ENCODE peak calls at places on chromosomes 5 and 9, in five cellular contexts. M is cardiac muscle cell, Z is right atrium auricular region, N is esophagus squamous epithelium, A is GM23338. J is an unnamed sample.

GRCh38 chr9:78552802-78553201 is 255.9 kb downstream of the PSAT1 start:
- DNase-seq in M (no peak), Z (no peak), N (no peak), A (no peak), J (peak; percentile 55)

GRCh38 chr9:14434971-14435718 is 121.2 kb upstream of the NFIB start:
- DNase-seq in M (no peak), Z (no peak), N (no peak), A (no peak), J (no peak)

GRCh38 chr9:38046669-38047300 is 22.2 kb downstream of the SHB start:
- DNase-seq in M (no peak), Z (no peak), N (no peak), A (peak; percentile 60), J (no peak)

GRCh38 chr5:36393656-36394438 is 92.1 kb upstream of the RANBP3L start:
- DNase-seq in M (no peak), Z (no peak), N (no peak), A (no peak), J (no peak)

GRCh38 chr5:96070625-96071246 is 109.1 kb upstream of the ELL2 start:
- DNase-seq in M (no peak), Z (no peak), N (no peak), A (no peak), J (no peak)

GRCh38 chr5:181189962-181190710 is 14.9 kb downstream of the TRIM7 start:
- DNase-seq in M (peak; percentile 56), Z (no peak), N (no peak), A (peak; percentile 40), J (no peak)

GRCh38 chr5:135438712-135439111 is 8.4 kb downstream of the DCANP1 start:
- DNase-seq in M (no peak), Z (no peak), N (no peak), A (no peak), J (no peak)

GRCh38 chr9:6827370-6827949 is 69.7 kb downstream of the KDM4C start:
- DNase-seq in M (peak; percentile 71), Z (no peak), N (no peak), A (peak; percentile 87), J (peak; percentile 70)

GRCh38 chr9:107935931-107936330 is 446.4 kb upstream of the KLF4 start:
- DNase-seq in M (no peak), Z (no peak), N (no peak), A (no peak), J (no peak)

GRCh38 chr5:126912607-126913006 is 117.8 kb downstream of the MARCHF3 start:
- DNase-seq in M (no peak), Z (no peak), N (no peak), A (no peak), J (no peak)

GRCh38 chr9:31067418-31067817 is 1317.0 kb upstream of the ACO1 start:
- DNase-seq in M (no peak), Z (no peak), N (no peak), A (no peak), J (no peak)

GRCh38 chr9:114176601-114177295 is 21.4 kb downstream of the COL27A1 start:
- DNase-seq in M (no peak), Z (no peak), N (no peak), A (no peak), J (no peak)

GRCh38 chr9:27453860-27454553 is 70.1 kb upstream of the IFNK start:
- DNase-seq in M (no peak), Z (no peak), N (no peak), A (no peak), J (no peak)

GRCh38 chr5:137212471-137212870 is 286.7 kb downstream of the SPOCK1 start:
- DNase-seq in M (no peak), Z (no peak), N (no peak), A (no peak), J (no peak)

GRCh38 chr5:40428815-40429214 is 250.9 kb upstream of the PTGER4 start:
- DNase-seq in M (no peak), Z (no peak), N (no peak), A (no peak), J (no peak)

GRCh38 chr5:135642179-135642505 is 63.4 kb upstream of the CXCL14 start:
- DNase-seq in M (no peak), Z (no peak), N (no peak), A (no peak), J (peak; percentile 9)

GRCh38 chr9:137231313-137232039 is 775 bp downstream of the SLC34A3 start:
- DNase-seq in M (no peak), Z (no peak), N (no peak), A (no peak), J (no peak)

GRCh38 chr5:52388349-52388748 is 399.4 kb upstream of the ITGA1 start:
- DNase-seq in M (no peak), Z (no peak), N (no peak), A (no peak), J (no peak)

GRCh38 chr5:135007749-135008363 is 26.2 kb downstream of the PITX1 start:
- DNase-seq in M (no peak), Z (no peak), N (no peak), A (no peak), J (no peak)

GRCh38 chr5:103589416-103590175 is 27.0 kb upstream of the NUDT12 start:
- DNase-seq in M (no peak), Z (no peak), N (no peak), A (no peak), J (no peak)

GRCh38 chr9:109956811-109957440 is 176.9 kb downstream of the PALM2AKAP2 start:
- DNase-seq in M (no peak), Z (no peak), N (no peak), A (peak; percentile 6), J (no peak)

GRCh38 chr9:134913713-134914500 is 3.8 kb downstream of the FCN1 start:
- DNase-seq in M (no peak), Z (no peak), N (no peak), A (no peak), J (peak; percentile 1)

GRCh38 chr5:96407441-96407840 is 25.6 kb downstream of the PCSK1 start:
- DNase-seq in M (no peak), Z (no peak), N (no peak), A (no peak), J (no peak)

GRCh38 chr5:159022178-159022556 is 77.5 kb downstream of the EBF1 start:
- DNase-seq in M (no peak), Z (peak; percentile 77), N (no peak), A (no peak), J (peak; percentile 86)

GRCh38 chr9:129208191-129209091 is 30.4 kb upstream of the IER5L start:
- DNase-seq in M (peak; percentile 52), Z (no peak), N (no peak), A (peak; percentile 96), J (no peak)

GRCh38 chr5:83197326-83197725 is 120.0 kb downstream of the XRCC4 start:
- DNase-seq in M (no peak), Z (no peak), N (no peak), A (no peak), J (no peak)

DNA sequence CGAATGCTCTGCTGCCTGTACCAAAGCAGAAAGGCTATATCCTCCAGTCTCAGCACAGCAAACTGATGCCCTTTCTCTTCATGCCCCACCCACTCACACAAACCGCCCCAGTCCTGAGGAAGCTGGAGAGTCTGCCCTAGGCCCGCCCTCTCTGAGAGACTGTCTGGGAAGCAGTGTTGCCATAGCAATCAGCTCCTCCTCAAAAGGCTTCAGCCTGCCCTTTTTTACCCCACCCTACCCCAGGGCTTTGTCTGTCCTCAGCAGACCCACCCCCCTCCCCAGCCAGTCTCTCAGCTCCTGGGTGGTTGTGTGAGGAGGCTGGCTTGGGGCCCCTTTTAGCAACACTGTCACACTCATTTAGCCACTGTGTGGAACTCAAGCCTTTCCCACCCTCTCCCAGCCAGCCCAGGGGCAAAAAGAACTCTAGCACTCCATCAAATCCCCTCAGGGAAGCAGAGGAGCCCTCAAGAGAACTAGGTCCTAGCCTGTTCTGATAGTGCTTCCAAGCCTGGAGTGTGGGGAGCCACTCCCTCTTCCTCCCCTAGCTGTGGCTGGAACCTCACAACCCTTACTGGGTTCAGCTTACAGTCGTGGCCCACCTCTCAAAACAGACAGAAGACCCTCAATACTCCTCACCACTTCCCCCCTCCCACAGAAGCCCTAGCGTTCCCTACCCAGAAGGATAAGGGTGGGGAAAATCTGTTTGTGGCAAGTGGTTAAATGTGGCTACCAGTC is 1.4 kb downstream of the ATOSB start:
- DNase-seq in M (peak; percentile 90), Z (peak; percentile 95), N (peak; percentile 42), A (peak; percentile 98), J (peak; percentile 92)
- H3K4me3 ChIP-seq in M (peak overlapping the region; percentile 47), Z (peak overlapping the region; percentile 65), N (peak overlapping the region; percentile 59), A (peak overlapping the region; percentile 68), J (peak overlapping the region; percentile 57)

GRCh38 chr5:33852327-33852726 is 39.5 kb downstream of the ADAMTS12 start:
- DNase-seq in M (no peak), Z (no peak), N (no peak), A (no peak), J (no peak)
- H3K4me1 ChIP-seq in M (peaks cover 61% of the 10 kb centered on the region), Z (no peaks in the 10 kb centered on the region), N (peaks cover 15% of the 10 kb centered on the region), A (peaks cover 17% of the 10 kb centered on the region), J (peaks cover 10% of the 10 kb centered on the region)

GRCh38 chr5:100900796-100901731 is 2.0 kb downstream of the ST8SIA4 start:
- DNase-seq in M (peak; percentile 48), Z (peak; percentile 77), N (peak; percentile 47), A (peak; percentile 88), J (peak; percentile 50)
- H3K27ac ChIP-seq in M (no peak overlapping the region), Z (peak overlapping the region; percentile 78), N (peak overlapping the region; percentile 69), A (no peak overlapping the region), J (no peak overlapping the region)

GRCh38 chr5:131258733-131259132 is 5.1 kb upstream of the CDC42SE2 start:
- DNase-seq in M (no peak), Z (no peak), N (no peak), A (no peak), J (no peak)

GRCh38 chr5:131250749-131251148 is 13.1 kb upstream of the CDC42SE2 start:
- DNase-seq in M (no peak), Z (no peak), N (no peak), A (no peak), J (no peak)

GRCh38 chr5:131256507-131256823 is 7.4 kb upstream of the CDC42SE2 start:
- DNase-seq in M (no peak), Z (no peak), N (no peak), A (no peak), J (no peak)

GRCh38 chr5:131252824-131253171 is 11.1 kb upstream of the CDC42SE2 start:
- DNase-seq in M (no peak), Z (no peak), N (peak; percentile 7), A (no peak), J (no peak)

DNA sequence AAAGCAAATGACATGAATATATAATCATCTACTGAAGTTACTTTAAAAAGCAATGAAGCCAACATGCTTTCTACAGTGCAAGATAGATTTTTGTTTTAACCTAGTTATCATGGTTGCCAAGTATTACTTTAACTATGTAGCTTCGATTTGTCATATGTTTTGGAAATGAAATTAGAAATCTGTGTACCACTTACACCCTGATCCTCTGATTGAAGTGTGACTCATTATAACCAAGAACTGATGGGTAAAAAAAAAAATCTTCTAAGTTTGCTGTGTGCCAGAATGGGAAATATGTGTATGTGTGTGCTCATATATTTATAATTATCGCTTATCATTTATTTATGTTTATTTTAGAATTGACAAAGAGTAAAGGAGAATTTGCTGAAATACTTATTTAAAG is 9.1 kb upstream of the CDC42SE2 start:
- DNase-seq in M (no peak), Z (no peak), N (no peak), A (no peak), J (no peak)
- H3K4me3 ChIP-seq in M (no peak overlapping the region), Z (no peak overlapping the region), N (peak overlapping the region; percentile 24), A (no peak overlapping the region), J (no peak overlapping the region)

J was measured in SJCRH30.